ENCODE peak calls at places on chromosomes 6 and 20, in four cellular contexts. S, F, H and O are unnamed samples.

GRCh38 chr6:157012355-157012754 is 235.2 kb downstream of the ARID1B start:
- DNase-seq in S (no peak), F (no peak), H (no peak), O (no peak)

GRCh38 chr6:49541210-49541724 is 9.2 kb upstream of the C6orf141 start:
- DNase-seq in S (peak; percentile 81), F (no peak), H (peak; percentile 80), O (peak; percentile 66)

GRCh38 chr6:11485261-11485660 is 52.3 kb upstream of the TMEM170B start:
- DNase-seq in S (no peak), F (no peak), H (no peak), O (no peak)

GRCh38 chr20:44187763-44188709 is 1.0 kb upstream of the JPH2 start:
- DNase-seq in S (no peak), F (peak; percentile 30), H (no peak), O (no peak)

GRCh38 chr20:24522452-24523330 is 53.3 kb downstream of the SYNDIG1 start:
- DNase-seq in S (no peak), F (no peak), H (no peak), O (no peak)

GRCh38 chr6:111987295-111987694 is 66.6 kb upstream of the CCN6 start:
- DNase-seq in S (no peak), F (no peak), H (no peak), O (no peak)

GRCh38 chr6:156977527-156978291 is 200.5 kb downstream of the ARID1B start:
- DNase-seq in S (no peak), F (peak; percentile 42), H (no peak), O (no peak)

GRCh38 chr6:159466934-159467333 is 226.1 kb downstream of the SOD2 start:
- DNase-seq in S (no peak), F (no peak), H (no peak), O (no peak)

GRCh38 chr6:97114645-97115044 is 168.4 kb downstream of the MMS22L start:
- DNase-seq in S (no peak), F (no peak), H (no peak), O (no peak)

GRCh38 chr6:155103816-155104366 is 108.8 kb downstream of the TIAM2 start:
- DNase-seq in S (no peak), F (no peak), H (no peak), O (no peak)

GRCh38 chr20:11204926-11205768 is 531.3 kb upstream of the JAG1 start:
- DNase-seq in S (no peak), F (peak; percentile 50), H (peak; percentile 48), O (peak; percentile 47)
- TF ChIP-seq CTCF in S (peak; percentile 68), F (peak; percentile 62), H (peak; percentile 82), O (peak; percentile 86)

DNA sequence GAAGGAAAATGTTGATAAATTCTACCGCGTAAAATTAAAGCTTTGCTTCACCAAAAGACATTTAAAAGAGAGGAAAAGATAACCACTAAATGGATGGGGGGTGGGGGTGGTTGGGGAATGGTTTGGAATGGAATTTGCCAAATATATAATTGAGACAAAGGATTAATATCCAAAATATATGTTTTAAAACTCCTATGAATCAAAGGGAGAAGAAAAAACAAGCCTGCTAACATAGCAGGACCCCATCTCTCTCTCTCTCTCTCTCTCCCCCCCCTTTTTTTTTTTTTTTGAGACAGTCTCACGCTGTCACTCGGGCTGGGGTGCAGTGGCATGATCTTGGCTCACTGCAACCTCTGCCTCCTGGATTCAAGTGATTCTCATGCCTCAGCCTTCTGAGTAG is 13.4 kb upstream of the NR2E1 start:
- DNase-seq in S (no peak), F (no peak), H (no peak), O (no peak)
- H3K27me3 ChIP-seq in S (no peaks in the 10 kb centered on the region), F (peaks cover 66% of the 10 kb centered on the region), H (peaks cover 23% of the 10 kb centered on the region), O (peaks cover 39% of the 10 kb centered on the region)

GRCh38 chr6:27275025-27275956 is 27.8 kb downstream of the PRSS16 start:
- DNase-seq in S (no peak), F (no peak), H (no peak), O (no peak)
- H3K4me3 ChIP-seq in S (peak overlapping the region; percentile 49), F (no peak overlapping the region), H (peak overlapping the region; percentile 27), O (no peak overlapping the region)

DNA sequence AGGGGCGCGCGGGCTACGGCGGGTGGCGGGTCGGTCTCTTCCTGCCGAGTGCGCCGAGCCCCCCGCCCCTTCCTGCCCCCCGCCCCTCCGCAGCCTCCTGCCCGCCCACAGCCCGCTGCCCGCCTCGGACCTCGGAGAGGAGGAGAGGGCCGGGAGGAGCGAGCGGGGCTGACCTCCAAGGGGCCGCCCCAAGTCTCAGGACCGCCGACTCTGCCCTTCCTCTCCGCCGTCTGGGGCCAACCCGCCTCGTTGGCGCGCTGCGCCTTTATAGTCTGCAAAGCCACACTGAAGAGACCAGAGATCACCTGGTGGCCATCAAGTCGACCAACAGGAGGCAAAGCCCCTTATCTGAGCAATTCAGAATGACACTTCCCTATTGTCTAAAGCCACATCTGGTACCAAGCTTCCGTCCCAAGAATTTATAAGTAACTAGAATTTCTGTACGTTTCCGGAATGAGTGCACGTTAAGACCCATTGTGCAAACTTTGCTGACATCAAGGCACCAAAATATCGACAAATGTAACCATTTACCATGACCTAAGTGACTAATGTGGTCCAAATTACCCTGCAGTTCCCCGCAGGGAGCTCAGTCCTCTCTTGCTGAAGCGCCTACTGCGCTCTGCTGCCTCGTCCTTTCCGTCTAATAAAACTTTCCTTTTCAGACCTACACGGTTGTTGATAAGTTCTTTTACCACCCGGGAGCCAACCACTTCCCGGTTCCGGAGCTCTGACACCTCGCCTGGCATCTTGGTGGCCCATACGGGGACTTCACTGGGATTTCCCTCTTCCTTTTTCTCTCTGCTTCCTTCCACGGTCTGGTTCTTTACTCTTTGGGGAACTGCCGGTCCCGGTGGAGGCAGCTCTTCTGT is at the start of gene CPXM1:
- DNase-seq in S (no peak), F (no peak), H (no peak), O (no peak)
- TF ChIP-seq CTCF in S (no peak), F (no peak), H (no peak), O (peak; percentile 4)

DNA sequence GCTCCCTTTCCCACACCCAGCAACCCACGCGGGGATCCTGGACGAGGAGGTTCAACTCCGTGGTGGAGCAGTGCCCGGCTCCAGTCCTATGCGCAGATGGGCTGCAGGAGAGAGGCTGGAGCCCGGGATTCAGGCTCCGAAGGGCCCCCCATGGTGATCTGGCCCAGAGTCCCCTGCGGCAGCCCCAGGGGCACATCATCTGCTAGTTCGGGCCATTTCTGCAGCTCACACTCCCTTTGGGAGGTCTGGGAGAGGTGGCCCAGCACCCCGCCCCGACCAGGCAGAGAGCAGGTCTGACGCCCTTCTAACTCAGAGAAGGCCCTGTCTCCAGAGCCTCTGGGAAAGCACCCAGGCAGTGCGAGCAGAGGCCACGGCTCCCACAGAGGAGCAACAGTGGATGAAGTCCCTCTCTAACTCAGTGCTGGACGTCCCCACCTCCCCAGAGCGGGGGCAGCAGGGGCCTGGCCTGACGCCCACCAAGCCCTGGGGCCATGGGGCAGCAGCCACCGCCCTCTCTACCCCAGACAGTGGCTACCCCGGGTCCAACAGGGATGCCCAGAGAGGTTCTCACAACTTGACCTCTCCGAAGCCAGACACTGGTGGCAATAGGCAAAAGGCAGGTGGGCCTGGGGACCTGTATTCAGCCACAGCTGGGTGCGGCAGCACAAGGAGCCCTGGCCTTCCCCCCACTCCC is 3.3 kb downstream of the KCNQ2 start:
- DNase-seq in S (no peak), F (no peak), H (no peak), O (no peak)
- H3K27me3 ChIP-seq in S (peaks cover 94% of the 10 kb centered on the region), F (peaks cover 94% of the 10 kb centered on the region), H (peaks cover 77% of the 10 kb centered on the region), O (peaks cover 79% of the 10 kb centered on the region)

GRCh38 chr6:133547136-133547535 is 306.0 kb downstream of the EYA4 start:
- DNase-seq in S (no peak), F (no peak), H (no peak), O (no peak)
- H3K4me3 ChIP-seq in S (no peak overlapping the region), F (no peak overlapping the region), H (no peak overlapping the region), O (no peak overlapping the region)

DNA sequence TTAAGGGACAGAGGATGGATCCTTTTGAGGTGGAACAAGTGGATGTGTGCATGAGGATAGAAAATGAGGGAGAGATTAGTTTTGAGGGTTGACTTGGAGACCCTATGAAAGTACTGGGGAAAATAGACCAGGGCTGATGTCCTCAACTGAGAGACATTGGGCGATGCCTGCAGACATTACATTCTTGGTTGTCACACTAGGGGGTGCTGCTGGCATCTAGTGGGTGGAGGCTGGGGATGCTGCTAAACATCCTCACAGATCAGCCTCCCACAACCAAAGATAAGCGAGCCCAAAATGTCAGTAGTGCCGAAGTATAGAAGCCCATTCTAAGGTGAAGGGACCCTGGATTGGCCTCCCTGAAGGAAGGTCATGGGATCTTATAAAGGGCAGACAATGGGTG is 63.3 kb downstream of the MOCS1 start:
- DNase-seq in S (no peak), F (no peak), H (no peak), O (no peak)
- TF ChIP-seq CTCF in S (no peak), F (no peak), H (no peak), O (no peak)

GRCh38 chr6:90911600-90911999 is 324.7 kb upstream of the MAP3K7 start:
- DNase-seq in S (no peak), F (no peak), H (no peak), O (no peak)

GRCh38 chr6:90905351-90905750 is 318.5 kb upstream of the MAP3K7 start:
- DNase-seq in S (no peak), F (no peak), H (no peak), O (no peak)

DNA sequence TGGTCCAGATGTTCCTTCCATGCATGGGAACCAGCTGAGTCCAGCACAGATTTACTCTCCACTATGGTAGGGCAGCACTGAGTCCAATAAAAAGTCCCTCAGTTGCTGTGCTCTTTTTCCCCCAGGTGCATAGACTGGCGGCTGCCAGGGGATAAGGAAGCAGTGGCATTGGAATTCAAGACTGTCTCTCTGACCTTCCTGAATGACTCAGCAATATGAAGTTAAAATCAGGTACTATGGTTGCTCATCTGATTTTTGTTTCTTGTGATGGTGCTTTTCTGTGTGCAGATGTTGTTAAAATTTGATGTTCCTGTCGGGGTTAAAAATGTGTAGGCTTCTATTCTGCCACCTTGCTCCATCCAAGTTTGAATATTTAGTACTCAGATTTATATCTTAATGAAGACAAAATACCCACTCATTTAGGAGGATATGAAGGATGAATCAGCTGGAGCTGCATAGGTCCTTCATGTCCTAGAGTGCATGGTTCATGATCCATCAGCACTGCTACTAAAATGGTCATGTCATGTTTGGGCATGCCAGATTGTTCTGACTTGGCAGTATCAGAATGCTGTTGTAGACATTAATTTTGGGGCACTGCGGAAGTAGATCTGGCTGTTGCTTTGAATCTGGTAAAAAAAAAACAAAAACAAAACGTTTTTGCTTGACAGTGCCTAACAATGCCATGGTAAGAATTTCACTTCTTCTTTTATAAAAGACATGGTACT is 321.2 kb upstream of the MAP3K7 start:
- DNase-seq in S (no peak), F (no peak), H (peak; percentile 64), O (no peak)
- H3K27me3 ChIP-seq in S (no peaks in the 10 kb centered on the region), F (no peaks in the 10 kb centered on the region), H (no peaks in the 10 kb centered on the region), O (no peaks in the 10 kb centered on the region)